ENCODE peak calls at places on chromosomes 2 and 18, in six cellular contexts. M is WERI-Rb-1; N is stimulated activated CD4-positive, alpha-beta T cell treated with anti-CD3 and anti-CD28 coated beads, Interleukin-4, amount 100 ng/mL, for 48 hours; Q is CD8-positive, alpha-beta T cell; V is AG04449; Z is NCI-H2081. D is an unnamed sample.

GRCh38 chr2:230202430-230203109 is 17.2 kb downstream of the SP110 start:
- DNase-seq in M (no peak), N (no peak), Q (no peak), V (no peak), Z (no peak), D (no peak)

GRCh38 chr2:144015655-144016245 is 504.2 kb downstream of the ZEB2 start:
- DNase-seq in M (no peak), N (no peak), Q (no peak), V (peak), Z (no peak), D (peak)

GRCh38 chr2:182652326-182652725 is 63.7 kb upstream of the DNAJC10 start:
- DNase-seq in M (no peak), N (no peak), Q (no peak), V (no peak), Z (no peak), D (no peak)

GRCh38 chr18:76670564-76671288 is 151.6 kb upstream of the ZNF236 start:
- DNase-seq in M (no peak), N (no peak), Q (no peak), V (no peak), Z (no peak), D (no peak)

GRCh38 chr2:73217826-73218225 is 3.8 kb downstream of the SMYD5 start:
- DNase-seq in M (no peak), N (no peak), Q (no peak), V (no peak), Z (no peak), D (no peak)

GRCh38 chr2:3581367-3582262 is 6.6 kb downstream of the RPS7 start:
- DNase-seq in M (no peak), N (no peak), Q (no peak), V (no peak), Z (no peak), D (no peak)

GRCh38 chr2:196758474-196759377 is 40.8 kb downstream of the GTF3C3 start:
- DNase-seq in M (no peak), N (no peak), Q (no peak), V (no peak), Z (no peak), D (peak)

GRCh38 chr2:125593036-125593435 is 1062.9 kb upstream of the GYPC start:
- DNase-seq in M (no peak), N (no peak), Q (no peak), V (no peak), Z (no peak), D (no peak)

GRCh38 chr18:12442946-12443345 is 35.2 kb downstream of the PRELID3A start:
- DNase-seq in M (no peak), N (no peak), Q (no peak), V (peak), Z (no peak), D (no peak)

GRCh38 chr2:144524190-144524957 is 4.5 kb upstream of the ZEB2 start:
- DNase-seq in M (peak), N (no peak), Q (peak), V (no peak), Z (peak), D (no peak)

GRCh38 chr2:20578895-20579825 is 71.7 kb downstream of the HS1BP3 start:
- DNase-seq in M (no peak), N (no peak), Q (no peak), V (peak), Z (no peak), D (peak)

GRCh38 chr2:49248506-49248905 is 94.2 kb upstream of the FSHR start:
- DNase-seq in M (no peak), N (no peak), Q (no peak), V (peak), Z (no peak), D (peak)

GRCh38 chr18:32343634-32344033 is 127.0 kb downstream of the GAREM1 start:
- DNase-seq in M (peak), N (no peak), Q (no peak), V (no peak), Z (no peak), D (no peak)

GRCh38 chr2:207239222-207239674 is 73.5 kb upstream of the KLF7 start:
- DNase-seq in M (no peak), N (no peak), Q (no peak), V (peak), Z (no peak), D (peak)

GRCh38 chr2:197165020-197165419 is 145.6 kb downstream of the ANKRD44 start:
- DNase-seq in M (no peak), N (no peak), Q (no peak), V (no peak), Z (no peak), D (no peak)

GRCh38 chr2:233350708-233351107 is 3.6 kb upstream of the DGKD start:
- DNase-seq in M (no peak), N (no peak), Q (peak), V (peak), Z (peak), D (peak)

GRCh38 chr18:79397288-79397829 is 1.6 kb downstream of the NFATC1 start:
- DNase-seq in M (no peak), N (no peak), Q (no peak), V (no peak), Z (no peak), D (no peak)

GRCh38 chr2:177282787-177283533 is 18.4 kb upstream of the NFE2L2 start:
- DNase-seq in M (no peak), N (no peak), Q (no peak), V (no peak), Z (no peak), D (no peak)

GRCh38 chr2:12424820-12425219 is 291.9 kb upstream of the TRIB2 start:
- DNase-seq in M (no peak), N (no peak), Q (no peak), V (no peak), Z (no peak), D (no peak)

GRCh38 chr2:240766072-240766471 is 53.9 kb downstream of the KIF1A start:
- DNase-seq in M (no peak), N (no peak), Q (no peak), V (no peak), Z (no peak), D (no peak)

GRCh38 chr18:12376034-12376717 is 851 bp downstream of the AFG3L2 start:
- DNase-seq in M (no peak), N (peak), Q (no peak), V (no peak), Z (peak), D (no peak)

GRCh38 chr2:219551412-219551811 is 7.6 kb downstream of the TMEM198 start:
- DNase-seq in M (peak), N (no peak), Q (no peak), V (no peak), Z (no peak), D (no peak)

GRCh38 chr2:80001704-80002103 is 302.8 kb downstream of the LRRTM1 start:
- DNase-seq in M (no peak), N (no peak), Q (no peak), V (peak), Z (no peak), D (peak)

GRCh38 chr2:27762951-27763906 is 8.3 kb upstream of the MRPL33 start:
- DNase-seq in M (no peak), N (no peak), Q (no peak), V (peak), Z (no peak), D (no peak)

GRCh38 chr2:43948370-43948769 is 47.4 kb downstream of the LRPPRC start:
- DNase-seq in M (no peak), N (no peak), Q (no peak), V (no peak), Z (no peak), D (no peak)

GRCh38 chr2:212979799-212980198 is 171.6 kb downstream of the IKZF2 start:
- DNase-seq in M (no peak), N (no peak), Q (no peak), V (no peak), Z (no peak), D (no peak)

GRCh38 chr18:48815581-48816324 is 135.0 kb downstream of the SMAD7 start:
- DNase-seq in M (peak), N (no peak), Q (no peak), V (no peak), Z (no peak), D (no peak)

GRCh38 chr2:155377178-155377780 is 678.8 kb downstream of the KCNJ3 start:
- DNase-seq in M (no peak), N (no peak), Q (no peak), V (no peak), Z (peak), D (peak)

GRCh38 chr2:72095364-72095763 is 52.3 kb downstream of the CYP26B1 start:
- DNase-seq in M (no peak), N (no peak), Q (no peak), V (no peak), Z (no peak), D (no peak)

D was measured in AG09309.